ENCODE peak calls at places on chromosomes 12 and 14, in four cellular contexts. One of them, this sample, is unnamed. For H3K4me1 and H3K36me3, the result is how much of the 10 kb centered on the place peaks cover.

GRCh38 chr14:104882325-104882973 is 17.4 kb downstream of the CEP170B start:
- DNase-seq in fibroblast of lung: no peak
- DNase-seq in neural progenitor cell: peak
- DNase-seq in IMR-90: no peak
- DNase-seq in this sample: peak

GRCh38 chr14:51410846-51411245 is 170.8 kb downstream of the TMX1 start:
- DNase-seq in fibroblast of lung: no peak
- DNase-seq in neural progenitor cell: no peak
- DNase-seq in IMR-90: no peak
- DNase-seq in this sample: no peak

GRCh38 chr14:64700894-64701293 is 3.3 kb upstream of the PLEKHG3 start:
- DNase-seq in fibroblast of lung: no peak
- DNase-seq in neural progenitor cell: no peak
- DNase-seq in IMR-90: no peak
- DNase-seq in this sample: no peak

GRCh38 chr12:86234309-86234708 is 21.9 kb downstream of the MGAT4C start:
- DNase-seq in fibroblast of lung: peak
- DNase-seq in neural progenitor cell: no peak
- DNase-seq in IMR-90: no peak
- DNase-seq in this sample: no peak

GRCh38 chr12:104823985-104824441 is 134.1 kb downstream of the SLC41A2 start:
- DNase-seq in fibroblast of lung: no peak
- DNase-seq in neural progenitor cell: no peak
- DNase-seq in IMR-90: no peak
- DNase-seq in this sample: no peak

GRCh38 chr12:88986056-88986455 is 366.2 kb downstream of the DUSP6 start:
- DNase-seq in fibroblast of lung: no peak
- DNase-seq in neural progenitor cell: no peak
- DNase-seq in IMR-90: no peak
- DNase-seq in this sample: no peak

GRCh38 chr14:92846162-92846897 is 52.2 kb downstream of the GOLGA5 start:
- DNase-seq in fibroblast of lung: peak
- DNase-seq in neural progenitor cell: no peak
- DNase-seq in IMR-90: peak
- DNase-seq in this sample: no peak

GRCh38 chr12:12819752-12820311 is 6.7 kb downstream of the DDX47 start:
- DNase-seq in fibroblast of lung: peak
- DNase-seq in neural progenitor cell: no peak
- DNase-seq in IMR-90: peak
- DNase-seq in this sample: no peak

GRCh38 chr14:95045255-95045701 is 112.1 kb downstream of the DICER1 start:
- DNase-seq in fibroblast of lung: no peak
- DNase-seq in neural progenitor cell: peak
- DNase-seq in IMR-90: no peak
- DNase-seq in this sample: no peak

GRCh38 chr12:55619352-55620138 is 17.1 kb upstream of the OR10P1 start:
- DNase-seq in fibroblast of lung: peak
- DNase-seq in neural progenitor cell: peak
- DNase-seq in IMR-90: peak
- DNase-seq in this sample: peak

GRCh38 chr14:49641697-49642129 is 6.7 kb upstream of the DNAAF2 start:
- DNase-seq in fibroblast of lung: peak
- DNase-seq in neural progenitor cell: no peak
- DNase-seq in IMR-90: peak
- DNase-seq in this sample: no peak

GRCh38 chr14:54653764-54654469 is 87.0 kb downstream of the SAMD4A start:
- DNase-seq in fibroblast of lung: peak
- DNase-seq in neural progenitor cell: peak
- DNase-seq in IMR-90: peak
- DNase-seq in this sample: no peak

GRCh38 chr12:113601656-113602263 is 130.1 kb upstream of the LHX5 start:
- DNase-seq in fibroblast of lung: no peak
- DNase-seq in neural progenitor cell: peak
- DNase-seq in IMR-90: no peak
- DNase-seq in this sample: peak

GRCh38 chr12:10618338-10618987 is 5.1 kb upstream of the MAGOHB start:
- DNase-seq in fibroblast of lung: peak
- DNase-seq in neural progenitor cell: no peak
- DNase-seq in IMR-90: peak
- DNase-seq in this sample: no peak

GRCh38 chr12:26122681-26123481 is 2.0 kb downstream of the BHLHE41 start:
- DNase-seq in fibroblast of lung: peak
- DNase-seq in neural progenitor cell: peak
- DNase-seq in IMR-90: peak
- DNase-seq in this sample: no peak

GRCh38 chr14:66101662-66102061 is 384.5 kb upstream of the CCDC196 start:
- DNase-seq in fibroblast of lung: no peak
- DNase-seq in neural progenitor cell: no peak
- DNase-seq in IMR-90: no peak
- DNase-seq in this sample: no peak

GRCh38 chr14:94612174-94612573 is at the start of gene SERPINA3:
- DNase-seq in fibroblast of lung: peak
- DNase-seq in neural progenitor cell: no peak
- DNase-seq in IMR-90: peak
- DNase-seq in this sample: no peak

GRCh38 chr14:101399737-101400517 is 161.4 kb upstream of the DIO3 start:
- DNase-seq in fibroblast of lung: no peak
- DNase-seq in neural progenitor cell: no peak
- DNase-seq in IMR-90: no peak
- DNase-seq in this sample: no peak

GRCh38 chr14:49954171-49954631 is 61.3 kb downstream of the ARF6 start:
- DNase-seq in fibroblast of lung: peak
- DNase-seq in neural progenitor cell: no peak
- DNase-seq in IMR-90: peak
- DNase-seq in this sample: no peak

GRCh38 chr12:49971141-49971540 is 1.6 kb upstream of the AQP6 start:
- DNase-seq in fibroblast of lung: no peak
- DNase-seq in neural progenitor cell: no peak
- DNase-seq in IMR-90: no peak
- DNase-seq in this sample: no peak

GRCh38 chr14:94048676-94049624 is 22.8 kb downstream of the OTUB2 start:
- DNase-seq in fibroblast of lung: no peak
- DNase-seq in neural progenitor cell: no peak
- DNase-seq in IMR-90: no peak
- DNase-seq in this sample: no peak

GRCh38 chr12:56188786-56189335 is 422 bp downstream of the SMARCC2 start:
- DNase-seq in fibroblast of lung: no peak
- DNase-seq in neural progenitor cell: peak
- DNase-seq in IMR-90: no peak
- DNase-seq in this sample: peak

GRCh38 chr14:31884238-31884637 is 192.9 kb upstream of the ARHGAP5 start:
- DNase-seq in fibroblast of lung: no peak
- DNase-seq in neural progenitor cell: no peak
- DNase-seq in IMR-90: no peak
- DNase-seq in this sample: no peak

GRCh38 chr14:63323148-63323547 is 4.4 kb upstream of the GPHB5 start:
- DNase-seq in fibroblast of lung: peak
- DNase-seq in neural progenitor cell: no peak
- DNase-seq in IMR-90: no peak
- DNase-seq in this sample: no peak

DNA sequence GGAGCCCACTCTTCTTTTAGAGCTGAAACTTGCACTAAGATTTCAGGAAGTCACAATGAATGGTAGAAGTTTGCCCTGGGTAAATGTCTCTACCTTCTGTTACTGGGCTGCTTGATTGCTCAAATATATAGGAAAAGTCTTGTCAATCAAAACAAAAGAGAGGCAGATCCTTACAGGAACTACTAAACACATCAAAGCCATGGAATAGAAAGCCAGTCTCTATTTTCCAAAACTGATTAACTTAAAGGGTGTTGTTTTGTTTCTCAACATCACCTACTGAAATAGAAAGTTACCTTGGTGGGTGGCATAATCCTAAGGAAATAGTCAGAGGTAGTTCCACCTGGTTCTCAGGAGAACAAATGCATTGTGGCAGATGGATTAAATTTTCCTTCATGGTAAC is at the start of gene GPHB5:
- DNase-seq in fibroblast of lung: no peak
- DNase-seq in neural progenitor cell: no peak
- DNase-seq in IMR-90: no peak
- DNase-seq in this sample: no peak
- H2AFZ ChIP-seq in fibroblast of lung: no peak
- H2AFZ ChIP-seq in neural progenitor cell: peak
- H2AFZ ChIP-seq in IMR-90: no peak
- H2AFZ ChIP-seq in this sample: no peak

DNA sequence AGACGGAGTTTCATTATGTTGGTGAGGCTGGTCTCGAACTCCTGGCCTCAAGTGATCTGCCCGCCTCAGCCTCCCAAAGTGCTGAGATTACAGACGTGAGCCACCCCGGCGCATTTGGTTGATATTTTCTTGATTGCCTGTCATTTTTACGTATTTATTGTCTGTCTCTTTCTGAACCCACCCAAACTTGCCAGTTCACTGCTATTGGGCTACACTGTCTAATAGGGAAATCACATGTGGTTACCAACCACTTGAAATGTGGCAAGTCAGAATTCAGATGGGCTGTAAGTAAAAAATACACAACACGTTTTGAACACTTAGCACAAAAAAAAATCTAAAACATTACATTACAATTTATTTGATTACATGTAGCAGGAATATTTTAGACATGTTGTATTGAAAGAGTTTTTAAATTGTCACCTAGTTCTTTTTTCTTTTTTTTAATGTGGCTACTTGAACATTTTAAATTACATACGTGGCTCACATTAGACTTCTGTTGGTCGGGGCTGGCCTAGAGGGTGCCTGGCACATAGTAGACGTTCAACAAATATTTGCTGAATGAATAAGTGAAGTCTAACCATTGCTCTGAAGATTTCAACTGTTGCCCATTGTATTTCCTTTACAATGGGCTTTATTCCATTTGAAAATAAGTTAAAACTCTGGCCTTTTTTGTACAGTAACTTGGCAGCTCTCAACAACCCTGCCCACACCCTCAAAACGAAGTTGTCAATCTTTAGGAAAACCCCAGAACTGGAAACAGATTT is 1.9 kb downstream of the WSB2 start:
- DNase-seq in fibroblast of lung: peak
- DNase-seq in neural progenitor cell: no peak
- DNase-seq in IMR-90: peak
- DNase-seq in this sample: no peak
- H3K4me1 ChIP-seq in fibroblast of lung: under half
- H3K4me1 ChIP-seq in neural progenitor cell: under half
- H3K4me1 ChIP-seq in IMR-90: under half
- H3K4me1 ChIP-seq in this sample: under half

DNA sequence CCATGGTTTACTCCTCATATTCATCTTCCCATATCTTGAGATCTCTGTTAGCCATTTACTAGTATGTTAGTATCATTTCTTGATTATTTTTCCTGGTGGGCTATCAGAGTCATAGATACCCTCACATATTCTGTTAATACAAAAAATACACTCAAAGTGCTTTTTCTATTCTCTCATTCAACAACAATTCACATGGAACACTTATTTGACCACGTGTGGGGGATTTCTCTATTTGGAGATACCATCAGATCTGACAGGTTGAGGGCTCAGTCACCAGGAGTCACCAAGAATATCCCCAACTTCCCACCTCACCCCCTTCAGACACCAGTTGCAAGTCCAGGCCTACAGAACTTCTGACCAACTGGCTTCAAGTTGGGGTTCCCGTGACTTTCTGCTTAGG is 51.9 kb upstream of the A2ML1 start:
- DNase-seq in fibroblast of lung: no peak
- DNase-seq in neural progenitor cell: no peak
- DNase-seq in IMR-90: no peak
- DNase-seq in this sample: no peak
- H3K36me3 ChIP-seq in fibroblast of lung: under half
- H3K36me3 ChIP-seq in neural progenitor cell: under half
- H3K36me3 ChIP-seq in IMR-90: under half
- H3K36me3 ChIP-seq in this sample: half or more

DNA sequence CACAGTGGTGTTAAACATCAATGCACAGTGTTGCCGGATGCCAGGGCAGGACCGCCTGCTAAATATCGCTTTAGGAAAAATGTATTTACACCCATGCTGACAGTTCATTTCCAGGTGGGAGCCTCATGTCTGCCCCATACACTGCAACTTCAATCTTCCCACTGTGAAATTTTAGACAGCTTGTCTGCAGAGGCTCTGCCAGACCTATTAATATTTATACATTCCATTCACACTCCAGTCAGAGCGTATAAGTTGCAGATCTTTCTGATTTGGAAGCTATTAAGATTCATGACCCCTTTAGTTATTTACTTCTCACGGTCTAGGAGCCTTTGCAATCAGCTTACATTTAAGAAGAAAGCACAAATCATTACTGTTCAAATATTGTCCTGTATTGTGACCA is 357.4 kb downstream of the ATP23 start:
- DNase-seq in fibroblast of lung: no peak
- DNase-seq in neural progenitor cell: no peak
- DNase-seq in IMR-90: no peak
- DNase-seq in this sample: no peak
- H2AFZ ChIP-seq in fibroblast of lung: no peak
- H2AFZ ChIP-seq in neural progenitor cell: no peak
- H2AFZ ChIP-seq in IMR-90: no peak
- H2AFZ ChIP-seq in this sample: no peak

DNA sequence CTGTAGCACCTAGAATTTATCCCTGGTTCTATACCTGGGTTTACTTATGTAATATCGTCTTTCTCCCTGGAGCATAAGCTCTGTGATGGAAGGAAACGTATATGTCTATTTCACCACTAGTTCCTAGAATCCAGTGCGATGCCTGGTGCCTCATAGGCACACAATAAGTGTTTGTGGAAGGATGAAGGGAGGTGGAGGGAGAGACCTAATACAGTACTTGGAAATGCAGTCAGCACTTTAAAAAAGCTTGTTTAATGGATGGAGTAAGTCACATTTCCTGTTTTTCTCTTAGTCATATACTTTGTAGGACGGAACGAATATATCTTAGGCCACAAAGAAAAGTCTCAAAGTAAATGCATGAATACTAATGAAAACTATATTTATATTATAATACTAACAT is 186.5 kb upstream of the HMGA2 start:
- DNase-seq in fibroblast of lung: peak
- DNase-seq in neural progenitor cell: no peak
- DNase-seq in IMR-90: peak
- DNase-seq in this sample: no peak
- H3K4me1 ChIP-seq in fibroblast of lung: under half
- H3K4me1 ChIP-seq in neural progenitor cell: under half
- H3K4me1 ChIP-seq in IMR-90: under half
- H3K4me1 ChIP-seq in this sample: under half

GRCh38 chr14:81474156-81474492 is 59.5 kb downstream of the SEL1L start:
- DNase-seq in fibroblast of lung: no peak
- DNase-seq in neural progenitor cell: no peak
- DNase-seq in IMR-90: no peak
- DNase-seq in this sample: peak

GRCh38 chr14:81480741-81481140 is 52.9 kb downstream of the SEL1L start:
- DNase-seq in fibroblast of lung: no peak
- DNase-seq in neural progenitor cell: no peak
- DNase-seq in IMR-90: no peak
- DNase-seq in this sample: no peak

GRCh38 chr14:81474685-81475324 is 58.8 kb downstream of the SEL1L start:
- DNase-seq in fibroblast of lung: no peak
- DNase-seq in neural progenitor cell: no peak
- DNase-seq in IMR-90: no peak
- DNase-seq in this sample: no peak

GRCh38 chr14:81476816-81477215 is 56.8 kb downstream of the SEL1L start:
- DNase-seq in fibroblast of lung: no peak
- DNase-seq in neural progenitor cell: no peak
- DNase-seq in IMR-90: no peak
- DNase-seq in this sample: no peak

GRCh38 chr14:81478446-81478845 is 55.2 kb downstream of the SEL1L start:
- DNase-seq in fibroblast of lung: no peak
- DNase-seq in neural progenitor cell: no peak
- DNase-seq in IMR-90: no peak
- DNase-seq in this sample: peak
- H3K36me3 ChIP-seq in fibroblast of lung: under half
- H3K36me3 ChIP-seq in neural progenitor cell: under half
- H3K36me3 ChIP-seq in IMR-90: under half
- H3K36me3 ChIP-seq in this sample: half or more

GRCh38 chr12:111276189-111276588 is 92.7 kb downstream of the PHETA1 start:
- DNase-seq in fibroblast of lung: no peak
- DNase-seq in neural progenitor cell: no peak
- DNase-seq in IMR-90: peak
- DNase-seq in this sample: no peak
- H2AFZ ChIP-seq in fibroblast of lung: no peak
- H2AFZ ChIP-seq in neural progenitor cell: no peak
- H2AFZ ChIP-seq in IMR-90: no peak
- H2AFZ ChIP-seq in this sample: no peak

This sample was measured in OCI-LY7.